ENCODE peak calls at places on chromosomes 3 and 15, in four cellular contexts. One of them, this sample, is unnamed.

GRCh38 chr3:195847061-195847950 is 35.6 kb upstream of the MUC4 start:
- DNase-seq in neuronal stem cell: no peak
- DNase-seq in trophoblast cell: no peak
- DNase-seq in mesendoderm: no peak
- DNase-seq in this sample: peak

GRCh38 chr3:14324224-14324944 is 78.0 kb upstream of the SLC6A6 start:
- DNase-seq in neuronal stem cell: no peak
- DNase-seq in mesendoderm: peak
- DNase-seq in trophoblast cell: peak
- DNase-seq in this sample: peak

GRCh38 chr3:127800508-127800907 is 21.8 kb downstream of the MGLL start:
- DNase-seq in trophoblast cell: no peak
- DNase-seq in neuronal stem cell: no peak
- DNase-seq in mesendoderm: no peak
- DNase-seq in this sample: no peak

GRCh38 chr3:182567666-182568065 is 225.6 kb upstream of the ATP11B start:
- DNase-seq in neuronal stem cell: peak
- DNase-seq in mesendoderm: peak
- DNase-seq in trophoblast cell: peak
- DNase-seq in this sample: no peak

GRCh38 chr3:116030131-116030850 is 407.0 kb downstream of the GAP43 start:
- DNase-seq in trophoblast cell: no peak
- DNase-seq in mesendoderm: no peak
- DNase-seq in neuronal stem cell: no peak
- DNase-seq in this sample: no peak

GRCh38 chr3:175404667-175405066 is 545.5 kb downstream of the NAALADL2 start:
- DNase-seq in mesendoderm: no peak
- DNase-seq in trophoblast cell: no peak
- DNase-seq in neuronal stem cell: no peak
- DNase-seq in this sample: peak

GRCh38 chr3:150779402-150779858 is 16.5 kb upstream of the SIAH2 start:
- DNase-seq in mesendoderm: peak
- DNase-seq in neuronal stem cell: no peak
- DNase-seq in trophoblast cell: no peak
- DNase-seq in this sample: no peak

GRCh38 chr3:100525753-100526612 is 33.6 kb downstream of the TMEM45A start:
- DNase-seq in mesendoderm: peak
- DNase-seq in neuronal stem cell: no peak
- DNase-seq in trophoblast cell: peak
- DNase-seq in this sample: peak

GRCh38 chr15:78455749-78456148 is 17.7 kb downstream of the IREB2 start:
- DNase-seq in trophoblast cell: peak
- DNase-seq in neuronal stem cell: no peak
- DNase-seq in mesendoderm: no peak
- DNase-seq in this sample: peak

GRCh38 chr3:39812537-39812936 is 3.1 kb downstream of the MYRIP start:
- DNase-seq in trophoblast cell: peak
- DNase-seq in mesendoderm: peak
- DNase-seq in neuronal stem cell: no peak
- DNase-seq in this sample: no peak

DNA sequence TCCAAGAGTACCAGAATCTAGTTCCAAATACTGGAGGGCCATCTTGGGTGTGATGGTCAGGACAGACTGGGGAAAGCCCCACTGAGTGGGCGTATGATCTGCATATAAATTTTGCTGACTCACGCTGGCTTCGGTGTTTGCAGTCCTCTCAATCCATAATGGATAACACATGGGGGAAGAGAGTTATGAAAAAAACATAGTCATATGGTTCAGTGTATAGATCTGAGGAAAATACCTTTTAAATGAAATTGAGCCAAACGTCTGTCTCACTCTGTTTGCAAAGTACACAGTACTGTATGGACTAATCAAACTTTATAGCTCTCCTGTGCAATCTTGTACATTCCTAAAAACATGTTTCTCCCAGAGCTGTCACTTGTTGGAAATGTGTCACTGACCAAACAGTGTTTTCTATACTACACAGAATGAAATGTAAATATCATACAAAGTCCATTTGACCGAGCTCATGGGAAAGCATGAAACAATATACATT is 125.3 kb upstream of the THBS1 start:
- DNase-seq in neuronal stem cell: no peak
- DNase-seq in mesendoderm: no peak
- DNase-seq in trophoblast cell: no peak
- DNase-seq in this sample: peak
- H2BK120ac ChIP-seq in neuronal stem cell: no peak
- H2BK120ac ChIP-seq in mesendoderm: no peak
- H2BK120ac ChIP-seq in trophoblast cell: no peak
- H2BK120ac ChIP-seq in this sample: no peak

GRCh38 chr15:64060716-64061115 is 14.4 kb upstream of the DAPK2 start:
- DNase-seq in trophoblast cell: no peak
- DNase-seq in mesendoderm: no peak
- DNase-seq in neuronal stem cell: no peak
- DNase-seq in this sample: no peak
- H2BK120ac ChIP-seq in trophoblast cell: no peak
- H2BK120ac ChIP-seq in mesendoderm: no peak
- H2BK120ac ChIP-seq in neuronal stem cell: no peak
- H2BK120ac ChIP-seq in this sample: no peak

GRCh38 chr15:68558318-68559305 is 20.2 kb upstream of the CORO2B start:
- DNase-seq in neuronal stem cell: no peak
- DNase-seq in mesendoderm: peak
- DNase-seq in trophoblast cell: no peak
- DNase-seq in this sample: no peak
- H2BK120ac ChIP-seq in neuronal stem cell: no peak
- H2BK120ac ChIP-seq in mesendoderm: no peak
- H2BK120ac ChIP-seq in trophoblast cell: no peak
- H2BK120ac ChIP-seq in this sample: no peak

GRCh38 chr15:39784125-39784524 is 1.5 kb upstream of the FSIP1 start:
- DNase-seq in trophoblast cell: no peak
- DNase-seq in neuronal stem cell: no peak
- DNase-seq in mesendoderm: peak
- DNase-seq in this sample: peak
- H2BK120ac ChIP-seq in trophoblast cell: no peak
- H2BK120ac ChIP-seq in neuronal stem cell: no peak
- H2BK120ac ChIP-seq in mesendoderm: no peak
- H2BK120ac ChIP-seq in this sample: no peak

GRCh38 chr15:44219073-44219472 is 24.0 kb upstream of the FRMD5 start:
- DNase-seq in mesendoderm: no peak
- DNase-seq in neuronal stem cell: no peak
- DNase-seq in trophoblast cell: no peak
- DNase-seq in this sample: no peak

GRCh38 chr15:44215594-44215993 is 20.5 kb upstream of the FRMD5 start:
- DNase-seq in trophoblast cell: no peak
- DNase-seq in mesendoderm: no peak
- DNase-seq in neuronal stem cell: no peak
- DNase-seq in this sample: peak

GRCh38 chr15:44222478-44222877 is 27.4 kb upstream of the FRMD5 start:
- DNase-seq in trophoblast cell: no peak
- DNase-seq in neuronal stem cell: no peak
- DNase-seq in mesendoderm: no peak
- DNase-seq in this sample: no peak

GRCh38 chr15:44216958-44217357 is 21.9 kb upstream of the FRMD5 start:
- DNase-seq in neuronal stem cell: no peak
- DNase-seq in mesendoderm: no peak
- DNase-seq in trophoblast cell: no peak
- DNase-seq in this sample: no peak
- H2BK120ac ChIP-seq in neuronal stem cell: no peak
- H2BK120ac ChIP-seq in mesendoderm: no peak
- H2BK120ac ChIP-seq in trophoblast cell: peak
- H2BK120ac ChIP-seq in this sample: no peak

This sample was measured in mesenchymal stem cell.